ENCODE peak calls at places on chromosomes 1 and 21, in four cellular contexts. A is HCT116; D is naive thymus-derived CD4-positive, alpha-beta T cell; I is IMR-90. E is an unnamed sample.
A peak's percentile ranks its signal among the peaks of the same experiment; 100 is the strongest.

GRCh38 chr1:153100241-153100640 is 5.9 kb upstream of the SPRR2E start:
- DNase-seq in I (peak; percentile 4), A (peak; percentile 81), D (no peak), E (no peak)

GRCh38 chr1:223716302-223716862 is 4.0 kb downstream of the CAPN2 start:
- DNase-seq in D (peak; percentile 47), I (no peak), A (no peak), E (peak; percentile 72)

GRCh38 chr1:62395291-62395690 is 41.6 kb upstream of the USP1 start:
- DNase-seq in I (no peak), A (no peak), D (no peak), E (no peak)

GRCh38 chr1:21837476-21837875 is 25.4 kb downstream of the LDLRAD2 start:
- DNase-seq in I (no peak), A (no peak), D (no peak), E (no peak)

GRCh38 chr1:234619071-234619480 is 9.1 kb upstream of the IRF2BP2 start:
- DNase-seq in A (no peak), D (no peak), I (peak; percentile 61), E (no peak)

GRCh38 chr21:38847556-38847955 is 41.8 kb downstream of the ETS2 start:
- DNase-seq in I (no peak), A (no peak), D (no peak), E (no peak)

GRCh38 chr21:45378258-45378966 is 26.6 kb upstream of the COL18A1 start:
- DNase-seq in A (no peak), I (peak; percentile 57), D (no peak), E (no peak)

GRCh38 chr1:70411360-70411844 is 334 bp downstream of the CTH start:
- DNase-seq in D (no peak), I (peak; percentile 39), A (no peak), E (no peak)

GRCh38 chr1:248288385-248288784 is 10.6 kb upstream of the OR2T33 start:
- DNase-seq in D (no peak), A (no peak), I (no peak), E (no peak)

GRCh38 chr1:2945821-2946231 is 75.4 kb upstream of the ACTRT2 start:
- DNase-seq in I (no peak), D (no peak), A (no peak), E (no peak)
- H3K9me3 ChIP-seq in I (peaks cover 54% of the 10 kb centered on the region), D (no peaks in the 10 kb centered on the region), A (peaks cover 3% of the 10 kb centered on the region), E (no peaks in the 10 kb centered on the region)

DNA sequence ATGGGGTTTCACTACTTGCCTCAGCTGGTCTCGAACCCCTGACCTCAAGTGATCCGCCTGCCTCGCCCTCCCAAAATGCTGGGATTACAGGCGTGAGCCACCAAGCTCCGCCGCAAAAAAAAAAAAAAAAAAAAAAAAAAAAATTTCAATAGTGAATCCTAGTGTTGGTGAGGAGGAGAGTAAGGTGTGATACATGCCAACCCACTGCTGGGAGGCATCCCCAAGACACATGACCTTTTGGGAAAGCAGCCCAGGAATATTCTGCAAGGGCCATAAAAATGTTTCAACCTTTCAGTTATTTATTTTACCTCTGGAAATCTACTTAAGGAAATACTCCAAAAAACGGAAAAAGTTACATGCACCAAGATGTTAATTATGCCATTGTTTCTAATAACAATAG is 69.0 kb downstream of the ITPKB start:
- DNase-seq in D (no peak), A (no peak), I (no peak), E (no peak)
- H3K4me3 ChIP-seq in D (no peak overlapping the region), A (no peak overlapping the region), I (no peak overlapping the region), E (no peak overlapping the region)

DNA sequence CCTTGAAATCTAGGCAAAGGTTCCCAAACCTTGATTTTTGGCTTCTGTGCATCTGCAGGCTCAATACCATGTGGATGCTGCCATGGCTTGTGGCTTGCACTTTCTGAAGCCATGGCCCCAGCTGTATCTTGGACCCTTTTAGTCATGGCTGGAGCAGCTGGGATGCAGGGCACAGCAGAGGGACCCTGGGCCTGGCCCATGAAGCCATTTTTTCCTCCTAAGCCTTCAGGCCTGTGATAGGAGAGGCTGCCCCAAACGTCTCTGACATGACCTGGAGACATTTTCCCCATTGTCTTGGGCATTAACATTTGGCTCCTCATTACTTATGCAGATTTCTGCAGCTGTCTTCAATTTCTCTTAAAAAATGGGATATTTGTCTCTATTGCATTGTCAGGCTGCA is 97.4 kb downstream of the NPHS2 start:
- DNase-seq in D (no peak), A (no peak), I (no peak), E (no peak)
- H3K9me3 ChIP-seq in D (no peaks in the 10 kb centered on the region), A (peaks cover 23% of the 10 kb centered on the region), I (peaks cover 8% of the 10 kb centered on the region), E (no peaks in the 10 kb centered on the region)

GRCh38 chr1:113947388-113948107 is 18.4 kb downstream of the HIPK1 start:
- DNase-seq in A (no peak), I (no peak), D (no peak), E (peak; percentile 47)
- H3K4me3 ChIP-seq in A (no peak overlapping the region), I (no peak overlapping the region), D (peak overlapping the region; percentile 25), E (peak overlapping the region; percentile 9)